ENCODE peak calls at places on chromosomes 3 and 15, in five cellular contexts. L is testis; Y is HL-60; R is CD4-positive, CD25-positive, alpha-beta regulatory T cell; E is Karpas-422. P is an unnamed sample.

GRCh38 chr3:119184808-119185690 is 11.7 kb downstream of the UPK1B start:
- DNase-seq in L (no peak), Y (no peak), R (no peak), E (no peak), P (no peak)

GRCh38 chr3:38084969-38085942 is 46.2 kb downstream of the DLEC1 start:
- DNase-seq in Y (no peak), R (no peak), E (no peak), L (no peak), P (no peak)

GRCh38 chr3:13568515-13568995 is 19.6 kb downstream of the FBLN2 start:
- DNase-seq in E (no peak), L (no peak), R (no peak), Y (no peak), P (no peak)

GRCh38 chr15:49424954-49425353 is 1.9 kb downstream of the FGF7 start:
- DNase-seq in R (no peak), L (no peak), E (no peak), Y (no peak), P (no peak)

GRCh38 chr3:188113761-188114160 is 40.2 kb upstream of the LPP start:
- DNase-seq in R (no peak), Y (no peak), E (no peak), L (no peak), P (no peak)

GRCh38 chr3:51336261-51336660 is 48.8 kb upstream of the MANF start:
- DNase-seq in Y (no peak), E (no peak), R (no peak), L (no peak), P (no peak)

GRCh38 chr3:53195602-53196574 is 34.9 kb downstream of the PRKCD start:
- DNase-seq in Y (no peak), R (peak), E (peak), L (peak), P (peak)

GRCh38 chr3:152376351-152377183 is 107.8 kb downstream of the MBNL1 start:
- DNase-seq in E (peak), L (no peak), R (no peak), Y (peak), P (no peak)

GRCh38 chr3:127829537-127829936 is 7.2 kb upstream of the MGLL start:
- DNase-seq in Y (no peak), L (no peak), E (peak), R (no peak), P (no peak)

GRCh38 chr3:129346690-129347440 is 68.2 kb downstream of the HMCES start:
- DNase-seq in L (no peak), Y (no peak), E (no peak), R (no peak), P (no peak)

GRCh38 chr3:176796371-176796770 is 400.9 kb downstream of the TBL1XR1 start:
- DNase-seq in E (no peak), L (no peak), R (no peak), Y (no peak), P (no peak)

GRCh38 chr3:70728311-70728710 is 415.9 kb upstream of the MDFIC2 start:
- DNase-seq in R (no peak), E (no peak), L (no peak), Y (no peak), P (no peak)

GRCh38 chr15:74754593-74755215 is 6.1 kb downstream of the CYP1A2 start:
- DNase-seq in Y (no peak), R (no peak), L (no peak), E (no peak), P (no peak)

GRCh38 chr15:44532689-44533088 is 4.3 kb upstream of the EIF3J start:
- DNase-seq in Y (no peak), R (no peak), E (peak), L (no peak), P (no peak)

GRCh38 chr3:89216021-89216739 is 108.8 kb downstream of the EPHA3 start:
- DNase-seq in Y (no peak), R (no peak), E (no peak), L (no peak), P (no peak)

GRCh38 chr15:56678562-56678961 is 54.7 kb downstream of the ZNF280D start:
- DNase-seq in Y (no peak), L (no peak), E (no peak), R (no peak), P (no peak)

GRCh38 chr15:25582886-25583285 is 144.1 kb upstream of the UBE3A start:
- DNase-seq in E (no peak), L (no peak), Y (no peak), R (no peak), P (no peak)

GRCh38 chr3:127062926-127063325 is 80.0 kb downstream of the PLXNA1 start:
- DNase-seq in L (no peak), E (no peak), R (no peak), Y (no peak), P (no peak)

GRCh38 chr3:53166781-53167291 is 5.8 kb downstream of the PRKCD start:
- DNase-seq in L (peak), E (peak), Y (peak), R (no peak), P (no peak)

GRCh38 chr15:99057697-99058420 is 47.0 kb upstream of the SYNM start:
- DNase-seq in R (no peak), L (peak), Y (no peak), E (no peak), P (no peak)

GRCh38 chr3:137845161-137845560 is 81.0 kb downstream of the SOX14 start:
- DNase-seq in R (no peak), E (no peak), Y (no peak), L (no peak), P (no peak)

GRCh38 chr15:69535101-69535638 is 82.6 kb downstream of the RPLP1 start:
- DNase-seq in E (no peak), Y (no peak), R (no peak), L (no peak), P (no peak)

GRCh38 chr3:107205354-107205753 is 171.9 kb upstream of the CCDC54 start:
- DNase-seq in Y (no peak), E (no peak), R (no peak), L (no peak), P (no peak)

GRCh38 chr15:34721802-34722795 is 32.7 kb downstream of the GJD2 start:
- DNase-seq in E (no peak), L (peak), R (no peak), Y (no peak), P (no peak)

GRCh38 chr15:31261266-31262142 is 65.1 kb upstream of the KLF13 start:
- DNase-seq in L (no peak), E (peak), Y (no peak), R (no peak), P (no peak)

GRCh38 chr3:131535131-131535530 is 32.4 kb upstream of the MRPL3 start:
- DNase-seq in R (no peak), E (no peak), L (no peak), Y (no peak), P (no peak)

GRCh38 chr15:59371458-59372351 is 966 bp downstream of the MYO1E start:
- DNase-seq in Y (no peak), L (peak), R (no peak), E (no peak), P (no peak)

GRCh38 chr15:85408270-85408746 is 27.9 kb downstream of the AKAP13 start:
- DNase-seq in Y (peak), L (no peak), R (no peak), E (no peak), P (no peak)

GRCh38 chr15:85407421-85408269 is 27.2 kb downstream of the AKAP13 start:
- DNase-seq in L (no peak), E (no peak), Y (no peak), R (no peak), P (no peak)

GRCh38 chr15:85405467-85405866 is 25.1 kb downstream of the AKAP13 start:
- DNase-seq in Y (no peak), R (no peak), E (no peak), L (no peak), P (no peak)

GRCh38 chr15:85404922-85405293 is 24.5 kb downstream of the AKAP13 start:
- DNase-seq in E (no peak), Y (no peak), L (no peak), R (no peak), P (no peak)

GRCh38 chr15:85406916-85407315 is 26.5 kb downstream of the AKAP13 start:
- DNase-seq in E (no peak), L (no peak), Y (no peak), R (no peak), P (no peak)
- H3K27ac ChIP-seq in E (peak), L (no peak), Y (no peak), R (peak), P (no peak)

GRCh38 chr3:4703054-4703480 is 209.9 kb downstream of the ITPR1 start:
- DNase-seq in L (no peak), Y (no peak), R (no peak), E (no peak), P (no peak)
- H3K27ac ChIP-seq in L (no peak), Y (no peak), R (no peak), E (no peak), P (no peak)

DNA sequence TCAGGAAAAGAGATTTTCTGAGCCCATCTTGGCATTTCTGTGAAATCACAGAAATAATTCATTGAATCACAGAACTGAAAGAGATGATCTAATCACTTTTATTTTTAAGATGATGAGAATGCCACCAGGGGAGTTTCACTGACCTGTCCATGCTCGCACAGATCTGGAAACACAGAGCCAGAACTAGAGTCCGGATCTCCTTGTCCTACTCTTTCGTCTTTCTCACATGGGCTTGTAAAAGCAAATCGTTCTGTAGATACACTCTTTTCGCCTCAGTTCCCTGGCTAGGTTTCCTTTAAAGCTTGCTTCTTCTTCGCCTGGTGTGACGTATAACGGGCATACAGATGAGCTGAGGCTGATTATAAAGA is 122.5 kb upstream of the SPRED1 start:
- DNase-seq in R (no peak), E (peak), Y (no peak), L (no peak), P (no peak)
- H3K27ac ChIP-seq in R (no peak), E (peak), Y (no peak), L (no peak), P (peak)

DNA sequence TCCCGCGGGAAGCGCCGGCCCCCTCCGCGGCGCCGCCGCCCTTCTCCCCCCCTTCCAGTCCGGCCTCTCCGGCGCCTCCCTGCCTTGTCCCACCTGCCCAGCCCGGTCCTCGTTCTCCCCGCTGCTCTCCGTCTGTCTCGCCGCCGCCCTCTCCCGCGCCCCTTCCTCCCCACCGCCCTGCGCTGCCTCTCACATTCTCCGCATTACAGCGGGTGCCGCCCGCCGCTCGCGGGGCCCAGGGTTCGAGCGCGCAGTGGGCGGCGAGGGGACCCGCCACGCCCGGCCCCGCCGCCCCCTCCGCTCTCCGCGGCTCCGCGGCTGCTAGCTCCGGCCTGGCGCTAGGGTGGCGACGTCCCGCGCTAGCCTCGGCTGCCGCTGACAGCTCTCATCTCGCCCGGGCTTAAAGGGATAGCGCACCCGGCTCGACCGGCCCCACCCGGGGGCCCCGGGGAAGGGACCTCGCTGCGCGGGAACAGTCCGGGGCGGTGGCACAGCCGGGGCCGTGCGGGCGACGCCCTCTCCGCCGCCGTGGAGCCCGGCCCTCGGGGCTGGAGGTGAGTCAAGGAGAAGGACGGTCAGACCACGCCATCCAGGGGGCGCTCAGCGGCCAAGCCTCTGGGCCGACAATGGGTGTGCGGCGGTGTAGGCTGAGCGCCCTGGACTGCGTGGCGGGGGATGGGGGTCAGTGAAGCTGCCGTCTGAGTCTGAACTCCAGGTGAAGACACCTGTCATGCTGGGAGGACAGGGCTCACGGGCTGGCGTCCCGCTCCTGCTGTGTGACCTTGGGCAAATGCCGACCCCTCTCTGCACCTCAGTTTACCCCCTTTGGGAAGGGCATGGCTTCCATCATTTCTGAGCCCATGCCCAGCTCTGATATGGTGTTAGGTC is 187.4 kb upstream of the LINGO1 start:
- DNase-seq in R (no peak), E (no peak), Y (no peak), L (peak), P (no peak)
- H3K27ac ChIP-seq in R (no peak), E (no peak), Y (no peak), L (no peak), P (no peak)